ENCODE peak calls at places on chromosomes 2 and 18, in nine cellular contexts. H is cerebellum, U is hepatocyte, T is heart left ventricle, R is ureter, C is ELF-1, I is GM04503, L is NCI-H1105, X is caudate nucleus. P is an unnamed sample.

GRCh38 chr2:10091182-10091932 is 11.1 kb upstream of the CYS1 start:
- DNase-seq in H (no peak), R (peak; percentile 57), I (no peak), C (no peak), U (no peak), L (no peak), X (no peak), T (no peak), P (peak; percentile 15)

GRCh38 chr2:130380096-130380934 is 24.5 kb downstream of the PTPN18 start:
- DNase-seq in T (no peak), U (no peak), C (no peak), X (no peak), L (no peak), H (no peak), I (no peak), R (no peak), P (peak; percentile 63)

GRCh38 chr18:51811883-51812282 is 528.1 kb upstream of the DCC start:
- DNase-seq in U (no peak), C (no peak), T (no peak), R (no peak), X (no peak), H (no peak), I (no peak), L (no peak), P (no peak)

GRCh38 chr18:61883547-61883946 is 9.3 kb downstream of the RNF152 start:
- DNase-seq in U (no peak), L (no peak), I (no peak), H (no peak), T (no peak), C (no peak), R (no peak), X (no peak), P (no peak)

GRCh38 chr2:227592694-227593387 is 5.9 kb upstream of the SCYGR2 start:
- DNase-seq in I (no peak), C (no peak), H (no peak), R (no peak), L (no peak), U (no peak), X (no peak), T (no peak), P (no peak)

GRCh38 chr2:218260166-218260565 is 649 bp upstream of the GPBAR1 start:
- DNase-seq in I (no peak), H (no peak), R (no peak), X (no peak), L (no peak), T (no peak), C (no peak), U (no peak), P (no peak)

GRCh38 chr2:135563793-135564192 is 32.5 kb downstream of the R3HDM1 start:
- DNase-seq in R (no peak), I (no peak), X (no peak), L (no peak), H (no peak), U (no peak), C (no peak), T (no peak), P (no peak)

GRCh38 chr2:237434916-237435315 is 21.0 kb upstream of the COL6A3 start:
- DNase-seq in R (no peak), C (no peak), X (peak; percentile 25), H (no peak), L (no peak), T (no peak), I (no peak), U (no peak), P (peak; percentile 74)